ENCODE peak calls at places on chromosomes 3 and 15, in six cellular contexts. X, L, R, Q, Z and J are unnamed samples.

GRCh38 chr3:26652157-26652556 is 29.6 kb downstream of the LRRC3B start:
- DNase-seq in R (no peak), L (no peak), X (no peak), Q (no peak), Z (no peak), J (no peak)

GRCh38 chr3:36969540-36970432 is 23.1 kb downstream of the EPM2AIP1 start:
- DNase-seq in Z (no peak), R (peak; percentile 54), X (peak; percentile 98), Q (no peak), L (peak; percentile 43), J (no peak)

GRCh38 chr3:130507746-130508145 is 9.2 kb upstream of the COL6A6 start:
- DNase-seq in X (no peak), L (no peak), Z (no peak), R (no peak), Q (no peak), J (no peak)

GRCh38 chr3:99240700-99241099 is 339.2 kb upstream of the DCBLD2 start:
- DNase-seq in Q (no peak), L (no peak), X (no peak), Z (no peak), R (no peak), J (no peak)

GRCh38 chr15:39961051-39961450 is 27.1 kb downstream of the EIF2AK4 start:
- DNase-seq in L (no peak), R (no peak), Z (no peak), X (no peak), Q (no peak), J (no peak)

GRCh38 chr3:73623996-73624362 is 762 bp downstream of the PDZRN3 start:
- DNase-seq in Q (no peak), Z (peak; percentile 57), L (no peak), R (no peak), X (peak; percentile 79), J (no peak)

GRCh38 chr15:89845305-89845893 is 30.7 kb upstream of the ANPEP start:
- DNase-seq in Q (peak; percentile 66), R (peak; percentile 84), X (no peak), Z (no peak), L (no peak), J (no peak)

GRCh38 chr3:105953831-105954230 is 85.0 kb upstream of the CBLB start:
- DNase-seq in L (no peak), X (no peak), R (no peak), Q (no peak), Z (no peak), J (no peak)

GRCh38 chr3:184231671-184232070 is 2.3 kb downstream of the VWA5B2 start:
- DNase-seq in X (no peak), R (no peak), Q (no peak), L (no peak), Z (no peak), J (no peak)

GRCh38 chr3:33401781-33402180 is 38.4 kb downstream of the UBP1 start:
- DNase-seq in Z (no peak), L (no peak), R (no peak), X (no peak), Q (no peak), J (no peak)

GRCh38 chr3:172065967-172066762 is 26.8 kb downstream of the FNDC3B start:
- DNase-seq in Z (no peak), X (no peak), Q (no peak), L (no peak), R (peak; percentile 82), J (peak; percentile 89)

GRCh38 chr3:15649341-15649740 is 47.8 kb downstream of the BTD start:
- DNase-seq in Q (no peak), Z (no peak), R (no peak), X (no peak), L (no peak), J (no peak)

GRCh38 chr3:44939581-44940036 is 36.4 kb downstream of the ZDHHC3 start:
- DNase-seq in L (no peak), X (no peak), R (no peak), Z (no peak), Q (no peak), J (no peak)

GRCh38 chr3:123154346-123154985 is 47.3 kb upstream of the SEC22A start:
- DNase-seq in R (no peak), Z (no peak), X (no peak), Q (no peak), L (no peak), J (no peak)

GRCh38 chr3:67361770-67362169 is 292.6 kb downstream of the SUCLG2 start:
- DNase-seq in L (no peak), X (no peak), Z (no peak), R (no peak), Q (no peak), J (no peak)

GRCh38 chr3:139558351-139559170 is 19.0 kb upstream of the RBP1 start:
- DNase-seq in Z (no peak), R (no peak), Q (no peak), X (no peak), L (no peak), J (no peak)

GRCh38 chr3:690770-691169 is 402.1 kb upstream of the CNTN6 start:
- DNase-seq in Q (no peak), Z (no peak), R (no peak), L (no peak), X (no peak), J (no peak)

GRCh38 chr15:88238618-88239430 is 17.7 kb downstream of the NTRK3 start:
- DNase-seq in Z (no peak), L (no peak), X (no peak), Q (no peak), R (no peak), J (no peak)

GRCh38 chr3:139937674-139938279 is 2.8 kb downstream of the CLSTN2 start:
- DNase-seq in R (peak; percentile 49), X (peak; percentile 20), L (peak; percentile 13), Q (peak; percentile 57), Z (peak; percentile 29), J (no peak)

GRCh38 chr3:17738921-17739320 is 3.5 kb downstream of the TBC1D5 start:
- DNase-seq in R (peak; percentile 15), Q (no peak), X (no peak), Z (no peak), L (no peak), J (no peak)